ENCODE peak calls at places on chromosomes 7 and 10, in seven cellular contexts. S is hepatocyte, T is cardiac muscle cell, V is GM12865, L is kidney epithelial cell, P is colonic mucosa, B is tibial artery. R is an unnamed sample.

GRCh38 chr7:98249106-98249505 is 2.9 kb downstream of the TECPR1 start:
- DNase-seq in P (no peak), B (no peak), V (no peak), L (no peak), T (no peak), S (no peak), R (peak)

GRCh38 chr10:118980870-118981269 is 48.6 kb upstream of the NANOS1 start:
- DNase-seq in P (no peak), V (no peak), T (no peak), B (no peak), L (no peak), S (no peak), R (no peak)

GRCh38 chr7:99380032-99380822 is 5.7 kb downstream of the ARPC1B start:
- DNase-seq in S (no peak), V (peak), P (peak), T (no peak), L (no peak), B (no peak), R (peak)

GRCh38 chr10:131094406-131095108 is 217.0 kb downstream of the TCERG1L start:
- DNase-seq in S (peak), L (no peak), B (no peak), V (no peak), T (no peak), P (no peak), R (no peak)

GRCh38 chr10:1217237-1217587 is 161.0 kb downstream of the WDR37 start:
- DNase-seq in V (no peak), P (no peak), S (no peak), T (no peak), L (no peak), B (no peak), R (no peak)

GRCh38 chr7:127253289-127254162 is 785 bp upstream of the GRM8 start:
- DNase-seq in P (peak), T (peak), S (peak), L (no peak), B (peak), V (peak), R (peak)

GRCh38 chr7:132815696-132816334 is 239.5 kb upstream of the PLXNA4 start:
- DNase-seq in V (no peak), P (no peak), L (peak), S (no peak), T (no peak), B (no peak), R (peak)

GRCh38 chr10:130193033-130193432 is 56.8 kb downstream of the GLRX3 start:
- DNase-seq in S (no peak), L (no peak), V (no peak), B (no peak), P (no peak), T (no peak), R (no peak)

GRCh38 chr7:111678281-111678680 is 116.0 kb upstream of the IMMP2L start:
- DNase-seq in S (no peak), B (no peak), T (no peak), P (no peak), L (no peak), V (no peak), R (peak)

GRCh38 chr10:97336942-97337719 is 2.6 kb upstream of the FRAT2 start:
- DNase-seq in T (no peak), B (no peak), L (no peak), S (peak), V (no peak), P (peak), R (no peak)

GRCh38 chr10:18984531-18984930 is 64.1 kb upstream of the MALRD1 start:
- DNase-seq in T (no peak), S (peak), V (no peak), L (no peak), B (no peak), P (no peak), R (no peak)

GRCh38 chr7:64045301-64046040 is at the start of gene ZNF727:
- DNase-seq in P (peak), T (no peak), S (no peak), V (no peak), B (peak), L (no peak), R (no peak)

GRCh38 chr7:137508437-137509175 is 165.1 kb upstream of the PTN start:
- DNase-seq in B (no peak), P (no peak), V (no peak), S (peak), L (peak), T (no peak), R (peak)

GRCh38 chr7:132239422-132239994 is 336.8 kb downstream of the PLXNA4 start:
- DNase-seq in T (no peak), L (no peak), B (no peak), S (no peak), P (no peak), V (no peak), R (no peak)

GRCh38 chr7:11985971-11986370 is 154.0 kb upstream of the THSD7A start:
- DNase-seq in V (no peak), T (no peak), B (no peak), L (no peak), S (no peak), P (no peak), R (no peak)

GRCh38 chr7:155930061-155930460 is 117.8 kb upstream of the SHH start:
- DNase-seq in L (no peak), B (no peak), T (no peak), S (no peak), V (no peak), P (no peak), R (no peak)

GRCh38 chr7:106604303-106604918 is 56.5 kb downstream of the CCDC71L start:
- DNase-seq in T (no peak), L (no peak), S (no peak), P (no peak), B (no peak), V (peak), R (peak)

GRCh38 chr10:63385254-63385653 is 80.5 kb downstream of the JMJD1C start:
- DNase-seq in B (no peak), L (no peak), S (no peak), V (no peak), T (no peak), P (no peak), R (no peak)

GRCh38 chr7:112571852-112572607 is 91.2 kb downstream of the LSMEM1 start:
- DNase-seq in T (no peak), L (no peak), P (peak), S (no peak), V (no peak), B (no peak), R (no peak)

GRCh38 chr7:123041085-123041484 is 45.6 kb upstream of the TAS2R16 start:
- DNase-seq in P (no peak), B (no peak), T (no peak), S (no peak), L (peak), V (no peak), R (peak)

GRCh38 chr10:49112098-49112497 is 3.2 kb downstream of the VSTM4 start:
- DNase-seq in L (no peak), B (no peak), V (no peak), P (no peak), T (no peak), S (no peak), R (no peak)

GRCh38 chr7:2893411-2893861 is 49.3 kb upstream of the GNA12 start:
- DNase-seq in L (no peak), T (no peak), P (no peak), V (peak), B (no peak), S (no peak), R (no peak)

GRCh38 chr10:59104186-59104585 is 72.3 kb upstream of the PHYHIPL start:
- DNase-seq in S (no peak), V (no peak), B (no peak), P (no peak), T (no peak), L (no peak), R (no peak)

GRCh38 chr10:100715445-100716385 is 29.7 kb upstream of the PAX2 start:
- DNase-seq in B (no peak), T (no peak), L (no peak), S (no peak), V (no peak), P (no peak), R (no peak)

GRCh38 chr10:71302874-71303568 is 16.0 kb upstream of the SLC29A3 start:
- DNase-seq in P (no peak), T (peak), L (peak), B (no peak), S (peak), V (peak), R (peak)

GRCh38 chr10:87829986-87830732 is 12.1 kb upstream of the ATAD1 start:
- DNase-seq in L (no peak), V (no peak), B (no peak), S (no peak), T (no peak), P (no peak), R (no peak)

GRCh38 chr7:81882086-81882485 is 112.2 kb upstream of the HGF start:
- DNase-seq in L (no peak), S (no peak), V (no peak), P (no peak), B (no peak), T (no peak), R (peak)

GRCh38 chr7:149753370-149754233 is 19.8 kb downstream of the ZNF467 start:
- DNase-seq in L (no peak), P (peak), V (no peak), T (peak), S (peak), B (no peak), R (peak)

GRCh38 chr10:22437620-22438588 is 92.6 kb downstream of the SPAG6 start:
- DNase-seq in L (no peak), S (peak), T (no peak), P (no peak), B (peak), V (no peak), R (peak)

GRCh38 chr7:20535541-20535940 is 79.9 kb upstream of the ABCB5 start:
- DNase-seq in B (no peak), V (no peak), T (no peak), L (no peak), S (no peak), P (no peak), R (no peak)

GRCh38 chr10:101358706-101359300 is 4.8 kb downstream of the BTRC start:
- DNase-seq in V (no peak), B (no peak), S (no peak), T (no peak), L (no peak), P (no peak), R (peak)

GRCh38 chr7:70738080-70738479 is 393.9 kb upstream of the GALNT17 start:
- DNase-seq in T (no peak), S (peak), L (peak), V (no peak), B (no peak), P (peak), R (peak)
- TF ChIP-seq CTCF in T (no peak), S (no peak), L (no peak), V (no peak), B (no peak), P (no peak), R (no peak)

DNA sequence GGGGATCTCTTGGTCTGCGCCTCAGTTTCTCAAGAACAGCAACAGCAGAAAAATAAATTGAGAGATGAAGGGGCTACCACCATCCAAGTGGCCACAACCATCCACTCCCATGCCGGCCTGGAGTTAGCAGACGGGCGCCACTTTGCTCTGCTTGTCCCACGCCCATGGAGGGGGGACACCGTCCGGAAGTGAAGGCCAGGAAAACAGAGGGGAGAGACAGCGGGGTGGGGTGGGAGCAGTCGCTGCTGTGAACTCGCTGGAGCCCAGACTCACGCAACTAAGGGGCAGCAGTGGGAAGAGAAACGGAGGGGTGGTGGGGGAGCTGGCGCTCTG is 135.4 kb downstream of the KIF20B start:
- DNase-seq in P (no peak), T (no peak), V (no peak), L (no peak), S (no peak), B (no peak), R (no peak)
- H3K4me3 ChIP-seq in P (peak), T (no peak), V (no peak), L (peak), S (no peak), B (peak), R (peak)

GRCh38 chr10:35364808-35365207 is 28.5 kb downstream of the CCNY start:
- DNase-seq in S (peak), B (no peak), L (no peak), P (peak), T (no peak), V (no peak), R (no peak)

GRCh38 chr10:35359873-35360272 is 23.6 kb downstream of the CCNY start:
- DNase-seq in L (no peak), S (no peak), T (no peak), V (no peak), B (no peak), P (no peak), R (no peak)

GRCh38 chr10:35359056-35359455 is 22.7 kb downstream of the CCNY start:
- DNase-seq in B (no peak), L (no peak), P (no peak), S (no peak), V (no peak), T (peak), R (no peak)

GRCh38 chr10:35363587-35363986 is 27.3 kb downstream of the CCNY start:
- DNase-seq in L (no peak), T (no peak), P (no peak), V (no peak), B (no peak), S (no peak), R (no peak)

GRCh38 chr10:35362701-35363350 is 26.5 kb downstream of the CCNY start:
- DNase-seq in V (no peak), L (no peak), S (no peak), P (no peak), B (no peak), T (no peak), R (no peak)
- TF ChIP-seq CTCF in V (no peak), L (no peak), S (no peak), P (no peak), B (no peak), T (no peak), R (no peak)

GRCh38 chr7:25858562-25859411 is 293.2 kb upstream of the NFE2L3 start:
- DNase-seq in L (no peak), B (no peak), V (peak), T (no peak), S (peak), P (peak), R (no peak)

GRCh38 chr7:25858200-25858561 is 293.8 kb upstream of the NFE2L3 start:
- DNase-seq in S (no peak), P (no peak), V (no peak), L (no peak), B (no peak), T (no peak), R (no peak)

GRCh38 chr7:25856056-25856780 is 295.8 kb upstream of the NFE2L3 start:
- DNase-seq in T (peak), L (no peak), V (no peak), S (no peak), P (peak), B (peak), R (no peak)

GRCh38 chr7:25859412-25859704 is 292.6 kb upstream of the NFE2L3 start:
- DNase-seq in P (no peak), T (no peak), L (no peak), V (no peak), B (no peak), S (no peak), R (no peak)

DNA sequence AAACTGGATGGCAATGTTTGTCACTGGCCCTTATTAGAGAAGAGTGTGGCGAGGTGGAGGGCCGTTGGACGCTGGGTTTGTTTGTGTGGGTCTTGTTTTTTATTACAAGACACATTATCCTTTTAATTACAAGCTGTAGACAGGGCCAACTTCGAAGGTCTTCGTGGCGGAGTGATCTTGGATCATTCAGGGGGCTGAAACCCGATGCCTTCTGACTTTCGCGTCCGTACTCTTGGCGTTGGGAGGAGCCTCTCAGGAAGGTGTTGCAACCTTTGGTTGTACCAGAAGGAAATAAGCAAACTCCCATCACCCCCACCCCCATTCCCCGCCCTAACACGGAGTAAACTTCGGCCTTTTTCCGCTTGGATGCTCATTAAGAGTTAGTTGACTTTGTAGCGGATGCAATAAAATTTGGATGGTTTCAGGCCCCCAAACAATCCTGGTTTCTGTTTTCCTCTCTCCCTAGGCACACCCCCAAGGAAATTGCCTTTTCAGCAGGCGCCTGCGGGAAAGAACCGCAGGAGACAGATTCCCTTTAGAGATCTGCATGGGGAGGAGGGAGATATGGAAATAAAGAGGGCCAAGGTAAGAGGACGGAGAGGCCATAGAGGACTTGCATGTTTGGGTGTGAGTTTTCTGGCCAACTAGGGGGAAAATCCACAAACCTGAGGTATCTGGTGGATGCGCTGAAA is 294.5 kb upstream of the NFE2L3 start:
- DNase-seq in V (peak), L (no peak), P (peak), S (peak), T (peak), B (peak), R (no peak)
- H3K4me3 ChIP-seq in V (peak), L (peak), P (peak), S (peak), T (peak), B (peak), R (peak)

DNA sequence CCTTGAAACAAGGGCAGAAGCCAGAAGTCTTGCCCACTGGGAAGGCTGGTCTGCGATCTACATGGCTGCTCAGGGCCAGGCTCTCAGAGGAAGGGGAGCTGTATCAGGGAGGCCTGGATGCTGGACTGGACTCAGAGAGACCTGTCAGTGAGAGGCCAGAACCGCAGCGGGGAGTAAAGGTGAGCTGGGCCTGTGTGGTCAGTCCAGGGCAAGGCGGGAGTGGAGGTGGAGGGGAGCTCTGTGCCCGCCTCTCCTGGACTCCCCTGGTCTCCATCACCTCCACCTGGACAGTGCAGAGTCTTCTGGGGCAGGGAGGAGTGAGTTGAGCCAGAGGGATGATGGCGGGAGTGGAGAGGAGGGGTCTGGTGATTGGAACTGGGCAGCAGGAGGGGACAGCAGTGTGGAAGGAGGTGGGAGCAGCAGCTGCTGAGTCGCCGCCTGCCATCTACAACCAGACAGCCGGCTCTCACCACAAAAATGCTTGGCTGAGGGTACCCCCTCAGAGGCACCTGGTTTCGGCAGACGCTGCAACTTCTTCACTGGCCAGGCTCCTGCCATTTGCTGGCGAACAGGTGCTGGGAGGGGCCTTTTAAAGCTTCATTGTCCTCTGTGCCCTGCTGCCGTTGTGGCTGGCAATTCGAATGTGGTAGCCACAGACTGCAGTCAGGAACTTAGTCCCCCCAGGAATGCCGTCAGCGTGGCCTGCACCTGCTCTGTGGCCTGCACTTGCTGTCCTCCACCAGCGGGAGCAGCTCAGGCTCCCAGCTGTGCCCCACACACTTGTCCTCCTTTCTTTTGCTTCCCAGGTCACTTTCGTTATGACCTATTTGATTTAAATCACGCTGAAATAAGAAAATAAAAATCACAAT is 3.5 kb downstream of the RASSF4 start:
- DNase-seq in P (no peak), L (no peak), B (peak), T (peak), S (no peak), V (peak), R (no peak)
- TF ChIP-seq CTCF in P (no peak), L (peak), B (peak), T (peak), S (peak), V (peak), R (peak)

GRCh38 chr7:105452085-105452484 is 63.4 kb upstream of the SRPK2 start:
- DNase-seq in B (no peak), L (no peak), T (no peak), P (no peak), S (no peak), V (no peak), R (no peak)
- H3K4me3 ChIP-seq in B (no peak), L (no peak), T (no peak), P (no peak), S (no peak), V (no peak), R (no peak)

GRCh38 chr10:69869291-69869841 is 67.7 kb downstream of the COL13A1 start:
- DNase-seq in V (no peak), L (no peak), T (no peak), B (no peak), S (no peak), P (peak), R (peak)

GRCh38 chr10:69866688-69867461 is 65.2 kb downstream of the COL13A1 start:
- DNase-seq in L (no peak), B (no peak), V (no peak), T (peak), S (peak), P (peak), R (peak)

GRCh38 chr10:69866246-69866687 is 64.6 kb downstream of the COL13A1 start:
- DNase-seq in L (no peak), S (no peak), V (no peak), T (no peak), P (no peak), B (no peak), R (no peak)

GRCh38 chr10:69868821-69869220 is 67.1 kb downstream of the COL13A1 start:
- DNase-seq in P (no peak), L (no peak), T (no peak), V (no peak), S (no peak), B (no peak), R (no peak)

GRCh38 chr10:69867699-69868558 is 66.2 kb downstream of the COL13A1 start:
- DNase-seq in L (no peak), V (no peak), S (no peak), P (peak), B (no peak), T (no peak), R (no peak)
- TF ChIP-seq CTCF in L (no peak), V (no peak), S (no peak), P (no peak), B (no peak), T (no peak), R (no peak)

GRCh38 chr10:4242561-4243035 is 457.6 kb upstream of the KLF6 start:
- DNase-seq in P (no peak), V (no peak), L (peak), S (no peak), B (no peak), T (peak), R (peak)
- H3K4me3 ChIP-seq in P (no peak), V (no peak), L (no peak), S (no peak), B (peak), T (no peak), R (peak)

GRCh38 chr7:51253157-51253556 is 63.5 kb downstream of the COBL start:
- DNase-seq in V (no peak), L (no peak), B (no peak), P (no peak), T (no peak), S (no peak), R (no peak)
- TF ChIP-seq CTCF in V (no peak), L (peak), B (no peak), P (no peak), T (no peak), S (peak), R (no peak)

R was measured in fibroblast of pulmonary artery.